ENCODE peak calls at places on chromosomes 16 and 17, in nine cellular contexts. One of them, this sample, is unnamed.

GRCh38 chr16:80852261-80852872 is 48.0 kb upstream of the CDYL2 start:
- DNase-seq in HT1080: peak; percentile 34
- DNase-seq in germinal center: peak; percentile 42
- DNase-seq in EH: peak; percentile 33
- DNase-seq in astrocyte of the cerebellum: peak; percentile 1
- DNase-seq in NCI-H1417: no peak
- DNase-seq in HT-29: peak; percentile 61
- DNase-seq in left ventricle myocardium inferior: no peak
- DNase-seq in C1 segment of cervical spinal cord: no peak
- DNase-seq in this sample: no peak

GRCh38 chr17:14323522-14323981 is 22.7 kb downstream of the HS3ST3B1 start:
- DNase-seq in HT1080: no peak
- DNase-seq in germinal center: no peak
- DNase-seq in EH: no peak
- DNase-seq in astrocyte of the cerebellum: no peak
- DNase-seq in NCI-H1417: no peak
- DNase-seq in HT-29: no peak
- DNase-seq in left ventricle myocardium inferior: no peak
- DNase-seq in C1 segment of cervical spinal cord: no peak
- DNase-seq in this sample: no peak

GRCh38 chr17:50459081-50459676 is 9.5 kb downstream of the CHAD start:
- DNase-seq in HT1080: peak; percentile 46
- DNase-seq in germinal center: no peak
- DNase-seq in EH: peak; percentile 56
- DNase-seq in astrocyte of the cerebellum: no peak
- DNase-seq in NCI-H1417: no peak
- DNase-seq in HT-29: peak; percentile 67
- DNase-seq in left ventricle myocardium inferior: no peak
- DNase-seq in C1 segment of cervical spinal cord: no peak
- DNase-seq in this sample: peak; percentile 38

GRCh38 chr16:12944300-12944699 is 42.9 kb downstream of the SHISA9 start:
- DNase-seq in HT1080: no peak
- DNase-seq in germinal center: no peak
- DNase-seq in EH: no peak
- DNase-seq in astrocyte of the cerebellum: no peak
- DNase-seq in NCI-H1417: no peak
- DNase-seq in HT-29: no peak
- DNase-seq in left ventricle myocardium inferior: no peak
- DNase-seq in C1 segment of cervical spinal cord: no peak
- DNase-seq in this sample: no peak

GRCh38 chr17:35254107-35254802 is 11.4 kb downstream of the SLFN5 start:
- DNase-seq in HT1080: peak; percentile 97
- DNase-seq in germinal center: no peak
- DNase-seq in EH: peak; percentile 98
- DNase-seq in astrocyte of the cerebellum: peak; percentile 90
- DNase-seq in NCI-H1417: no peak
- DNase-seq in HT-29: peak; percentile 89
- DNase-seq in left ventricle myocardium inferior: no peak
- DNase-seq in C1 segment of cervical spinal cord: no peak
- DNase-seq in this sample: peak; percentile 56

GRCh38 chr17:76567634-76568432 is 17.8 kb downstream of the ST6GALNAC2 start:
- DNase-seq in HT1080: no peak
- DNase-seq in germinal center: peak; percentile 39
- DNase-seq in EH: no peak
- DNase-seq in astrocyte of the cerebellum: no peak
- DNase-seq in NCI-H1417: no peak
- DNase-seq in HT-29: no peak
- DNase-seq in left ventricle myocardium inferior: no peak
- DNase-seq in C1 segment of cervical spinal cord: no peak
- DNase-seq in this sample: no peak

GRCh38 chr16:52265446-52265861 is 281.5 kb downstream of the TOX3 start:
- DNase-seq in HT1080: no peak
- DNase-seq in germinal center: no peak
- DNase-seq in EH: no peak
- DNase-seq in astrocyte of the cerebellum: no peak
- DNase-seq in NCI-H1417: peak; percentile 87
- DNase-seq in HT-29: peak; percentile 8
- DNase-seq in left ventricle myocardium inferior: no peak
- DNase-seq in C1 segment of cervical spinal cord: no peak
- DNase-seq in this sample: no peak

GRCh38 chr17:77271421-77271820 is 130.7 kb downstream of the SEC14L1 start:
- DNase-seq in HT1080: no peak
- DNase-seq in germinal center: no peak
- DNase-seq in EH: no peak
- DNase-seq in astrocyte of the cerebellum: no peak
- DNase-seq in NCI-H1417: no peak
- DNase-seq in HT-29: no peak
- DNase-seq in left ventricle myocardium inferior: no peak
- DNase-seq in C1 segment of cervical spinal cord: no peak
- DNase-seq in this sample: no peak

GRCh38 chr17:6648181-6648580 is 3.2 kb downstream of the MED31 start:
- DNase-seq in HT1080: peak; percentile 26
- DNase-seq in germinal center: peak; percentile 16
- DNase-seq in EH: no peak
- DNase-seq in astrocyte of the cerebellum: no peak
- DNase-seq in NCI-H1417: no peak
- DNase-seq in HT-29: peak; percentile 31
- DNase-seq in left ventricle myocardium inferior: no peak
- DNase-seq in C1 segment of cervical spinal cord: no peak
- DNase-seq in this sample: no peak

GRCh38 chr16:79607587-79607986 is 7.0 kb upstream of the MAF start:
- DNase-seq in HT1080: peak; percentile 62
- DNase-seq in germinal center: no peak
- DNase-seq in EH: peak; percentile 6
- DNase-seq in astrocyte of the cerebellum: peak; percentile 55
- DNase-seq in NCI-H1417: no peak
- DNase-seq in HT-29: no peak
- DNase-seq in left ventricle myocardium inferior: no peak
- DNase-seq in C1 segment of cervical spinal cord: no peak
- DNase-seq in this sample: no peak

GRCh38 chr16:74951676-74952075 is 33.2 kb downstream of the WDR59 start:
- DNase-seq in HT1080: no peak
- DNase-seq in germinal center: no peak
- DNase-seq in EH: no peak
- DNase-seq in astrocyte of the cerebellum: no peak
- DNase-seq in NCI-H1417: no peak
- DNase-seq in HT-29: no peak
- DNase-seq in left ventricle myocardium inferior: no peak
- DNase-seq in C1 segment of cervical spinal cord: no peak
- DNase-seq in this sample: no peak

GRCh38 chr17:5706835-5707234 is 122.5 kb upstream of the NLRP1 start:
- DNase-seq in HT1080: peak; percentile 36
- DNase-seq in germinal center: peak; percentile 65
- DNase-seq in EH: peak; percentile 63
- DNase-seq in astrocyte of the cerebellum: peak; percentile 38
- DNase-seq in NCI-H1417: peak; percentile 71
- DNase-seq in HT-29: peak; percentile 62
- DNase-seq in left ventricle myocardium inferior: peak; percentile 34
- DNase-seq in C1 segment of cervical spinal cord: peak; percentile 26
- DNase-seq in this sample: no peak

GRCh38 chr17:63700528-63701441 is 860 bp upstream of the LIMD2 start:
- DNase-seq in HT1080: no peak
- DNase-seq in germinal center: peak; percentile 71
- DNase-seq in EH: peak; percentile 56
- DNase-seq in astrocyte of the cerebellum: peak; percentile 11
- DNase-seq in NCI-H1417: peak; percentile 20
- DNase-seq in HT-29: no peak
- DNase-seq in left ventricle myocardium inferior: peak; percentile 69
- DNase-seq in C1 segment of cervical spinal cord: no peak
- DNase-seq in this sample: no peak

GRCh38 chr16:66278111-66278531 is 88.4 kb upstream of the CDH5 start:
- DNase-seq in HT1080: no peak
- DNase-seq in germinal center: no peak
- DNase-seq in EH: no peak
- DNase-seq in astrocyte of the cerebellum: no peak
- DNase-seq in NCI-H1417: peak; percentile 29
- DNase-seq in HT-29: peak; percentile 76
- DNase-seq in left ventricle myocardium inferior: no peak
- DNase-seq in C1 segment of cervical spinal cord: no peak
- DNase-seq in this sample: no peak

GRCh38 chr17:17959520-17960361 is 12.5 kb downstream of the TOM1L2 start:
- DNase-seq in HT1080: peak; percentile 41
- DNase-seq in germinal center: no peak
- DNase-seq in EH: peak; percentile 65
- DNase-seq in astrocyte of the cerebellum: peak; percentile 49
- DNase-seq in NCI-H1417: no peak
- DNase-seq in HT-29: no peak
- DNase-seq in left ventricle myocardium inferior: no peak
- DNase-seq in C1 segment of cervical spinal cord: no peak
- DNase-seq in this sample: no peak

GRCh38 chr17:61466246-61466645 is 14.0 kb downstream of the TBX4 start:
- DNase-seq in HT1080: no peak
- DNase-seq in germinal center: no peak
- DNase-seq in EH: no peak
- DNase-seq in astrocyte of the cerebellum: no peak
- DNase-seq in NCI-H1417: no peak
- DNase-seq in HT-29: no peak
- DNase-seq in left ventricle myocardium inferior: no peak
- DNase-seq in C1 segment of cervical spinal cord: no peak
- DNase-seq in this sample: no peak

GRCh38 chr17:16019347-16019746 is 19.7 kb downstream of the TTC19 start:
- DNase-seq in HT1080: no peak
- DNase-seq in germinal center: no peak
- DNase-seq in EH: no peak
- DNase-seq in astrocyte of the cerebellum: no peak
- DNase-seq in NCI-H1417: no peak
- DNase-seq in HT-29: no peak
- DNase-seq in left ventricle myocardium inferior: no peak
- DNase-seq in C1 segment of cervical spinal cord: no peak
- DNase-seq in this sample: no peak

GRCh38 chr16:26133401-26133800 is 441.6 kb downstream of the HS3ST4 start:
- DNase-seq in HT1080: no peak
- DNase-seq in germinal center: no peak
- DNase-seq in EH: no peak
- DNase-seq in astrocyte of the cerebellum: no peak
- DNase-seq in NCI-H1417: no peak
- DNase-seq in HT-29: no peak
- DNase-seq in left ventricle myocardium inferior: no peak
- DNase-seq in C1 segment of cervical spinal cord: no peak
- DNase-seq in this sample: no peak

GRCh38 chr17:80968602-80969029 is 23.0 kb upstream of the CHMP6 start:
- DNase-seq in HT1080: no peak
- DNase-seq in germinal center: no peak
- DNase-seq in EH: peak; percentile 61
- DNase-seq in astrocyte of the cerebellum: no peak
- DNase-seq in NCI-H1417: peak; percentile 23
- DNase-seq in HT-29: no peak
- DNase-seq in left ventricle myocardium inferior: no peak
- DNase-seq in C1 segment of cervical spinal cord: peak; percentile 34
- DNase-seq in this sample: no peak

GRCh38 chr16:4214215-4214621 is 27.7 kb downstream of the SRL start:
- DNase-seq in HT1080: peak; percentile 76
- DNase-seq in germinal center: no peak
- DNase-seq in EH: peak; percentile 92
- DNase-seq in astrocyte of the cerebellum: peak; percentile 94
- DNase-seq in NCI-H1417: no peak
- DNase-seq in HT-29: peak; percentile 31
- DNase-seq in left ventricle myocardium inferior: no peak
- DNase-seq in C1 segment of cervical spinal cord: no peak
- DNase-seq in this sample: peak; percentile 63

GRCh38 chr17:73394523-73395450 is 83.0 kb upstream of the CDC42EP4 start:
- DNase-seq in HT1080: no peak
- DNase-seq in germinal center: no peak
- DNase-seq in EH: no peak
- DNase-seq in astrocyte of the cerebellum: no peak
- DNase-seq in NCI-H1417: peak; percentile 78
- DNase-seq in HT-29: no peak
- DNase-seq in left ventricle myocardium inferior: no peak
- DNase-seq in C1 segment of cervical spinal cord: no peak
- DNase-seq in this sample: no peak

GRCh38 chr16:28836761-28837064 is 9.4 kb downstream of the TUFM start:
- DNase-seq in HT1080: no peak
- DNase-seq in germinal center: no peak
- DNase-seq in EH: no peak
- DNase-seq in astrocyte of the cerebellum: no peak
- DNase-seq in NCI-H1417: no peak
- DNase-seq in HT-29: no peak
- DNase-seq in left ventricle myocardium inferior: no peak
- DNase-seq in C1 segment of cervical spinal cord: no peak
- DNase-seq in this sample: no peak

GRCh38 chr17:39376434-39376833 is 25.0 kb downstream of the FBXL20 start:
- DNase-seq in HT1080: no peak
- DNase-seq in germinal center: no peak
- DNase-seq in EH: no peak
- DNase-seq in astrocyte of the cerebellum: no peak
- DNase-seq in NCI-H1417: no peak
- DNase-seq in HT-29: no peak
- DNase-seq in left ventricle myocardium inferior: no peak
- DNase-seq in C1 segment of cervical spinal cord: no peak
- DNase-seq in this sample: no peak

GRCh38 chr17:58311429-58311894 is 17.1 kb downstream of the TSPOAP1 start:
- DNase-seq in HT1080: no peak
- DNase-seq in germinal center: no peak
- DNase-seq in EH: no peak
- DNase-seq in astrocyte of the cerebellum: no peak
- DNase-seq in NCI-H1417: no peak
- DNase-seq in HT-29: no peak
- DNase-seq in left ventricle myocardium inferior: no peak
- DNase-seq in C1 segment of cervical spinal cord: no peak
- DNase-seq in this sample: no peak

GRCh38 chr17:50527155-50527762 is 5.3 kb upstream of the EPN3 start:
- DNase-seq in HT1080: no peak
- DNase-seq in germinal center: no peak
- DNase-seq in EH: no peak
- DNase-seq in astrocyte of the cerebellum: no peak
- DNase-seq in NCI-H1417: no peak
- DNase-seq in HT-29: no peak
- DNase-seq in left ventricle myocardium inferior: no peak
- DNase-seq in C1 segment of cervical spinal cord: no peak
- DNase-seq in this sample: no peak

GRCh38 chr17:32341141-32341856 is 674 bp downstream of the C17orf75 start:
- DNase-seq in HT1080: peak; percentile 28
- DNase-seq in germinal center: peak; percentile 44
- DNase-seq in EH: peak; percentile 32
- DNase-seq in astrocyte of the cerebellum: no peak
- DNase-seq in NCI-H1417: no peak
- DNase-seq in HT-29: peak; percentile 67
- DNase-seq in left ventricle myocardium inferior: no peak
- DNase-seq in C1 segment of cervical spinal cord: no peak
- DNase-seq in this sample: no peak

GRCh38 chr17:51486091-51486490 is 225.7 kb downstream of the UTP18 start:
- DNase-seq in HT1080: no peak
- DNase-seq in germinal center: no peak
- DNase-seq in EH: no peak
- DNase-seq in astrocyte of the cerebellum: no peak
- DNase-seq in NCI-H1417: no peak
- DNase-seq in HT-29: no peak
- DNase-seq in left ventricle myocardium inferior: no peak
- DNase-seq in C1 segment of cervical spinal cord: peak; percentile 8
- DNase-seq in this sample: no peak

This sample was measured in T1000.